ENCODE peak calls at places on chromosomes 6 and 20, in six cellular contexts. O is suprapubic skin, K is ovary, C is sigmoid colon, I is stomach, E is breast epithelium. D is an unnamed sample. For H3K4me1, the result is how much of the 10 kb centered on the place peaks cover.

GRCh38 chr6:63452117-63452516 is 120.2 kb upstream of the LOC128125822 start:
- DNase-seq in E (no peak), K (no peak), C (no peak), I (no peak), O (no peak), D (no peak)

GRCh38 chr6:109794201-109794926 is 103.3 kb downstream of the FIG4 start:
- DNase-seq in C (no peak), E (no peak), O (no peak), K (no peak), I (no peak), D (no peak)

GRCh38 chr20:20593447-20594170 is 118.8 kb downstream of the RALGAPA2 start:
- DNase-seq in O (no peak), K (peak), E (no peak), I (no peak), C (no peak), D (no peak)

GRCh38 chr6:96899019-96899418 is 1.3 kb upstream of the NDUFAF4 start:
- DNase-seq in C (no peak), K (no peak), O (no peak), E (no peak), I (no peak), D (no peak)

GRCh38 chr6:31586013-31586412 is at the start of gene LST1:
- DNase-seq in C (no peak), O (no peak), E (no peak), K (no peak), I (no peak), D (no peak)

GRCh38 chr20:6708010-6708409 is 59.5 kb upstream of the BMP2 start:
- DNase-seq in E (no peak), C (peak), O (no peak), I (peak), K (peak), D (peak)

GRCh38 chr6:140203611-140204553 is 829.4 kb upstream of the CITED2 start:
- DNase-seq in K (no peak), E (no peak), C (no peak), I (no peak), O (no peak), D (no peak)

GRCh38 chr6:112253505-112253841 is 894 bp downstream of the LAMA4 start:
- DNase-seq in E (no peak), O (no peak), K (no peak), I (no peak), C (no peak), D (no peak)

GRCh38 chr6:1781152-1781848 is 171.6 kb downstream of the FOXC1 start:
- DNase-seq in O (no peak), I (no peak), C (no peak), E (no peak), K (no peak), D (no peak)

GRCh38 chr6:169990095-169991030 is 238.9 kb downstream of the ERMARD start:
- DNase-seq in C (peak), K (no peak), O (peak), I (peak), E (no peak), D (peak)

GRCh38 chr20:51108638-51109363 is 85.9 kb upstream of the KCNG1 start:
- DNase-seq in K (no peak), I (no peak), C (no peak), O (no peak), E (no peak), D (no peak)

GRCh38 chr6:106206905-106207304 is 118.7 kb downstream of the ATG5 start:
- DNase-seq in C (no peak), O (no peak), I (no peak), E (no peak), K (no peak), D (no peak)

GRCh38 chr20:1909097-1909496 is 13.9 kb downstream of the SIRPA start:
- DNase-seq in E (no peak), K (no peak), C (no peak), I (no peak), O (no peak), D (no peak)

GRCh38 chr6:71473908-71474307 is 185.3 kb downstream of the OGFRL1 start:
- DNase-seq in C (peak), O (peak), K (no peak), I (no peak), E (no peak), D (no peak)

GRCh38 chr6:21554286-21554685 is 39.3 kb upstream of the SOX4 start:
- DNase-seq in K (no peak), E (no peak), I (no peak), O (no peak), C (no peak), D (no peak)

GRCh38 chr20:45042978-45043377 is 57.9 kb downstream of the KCNS1 start:
- DNase-seq in E (no peak), K (no peak), O (no peak), C (no peak), I (no peak), D (no peak)

GRCh38 chr6:90123796-90124195 is 172.8 kb downstream of the BACH2 start:
- DNase-seq in C (no peak), K (no peak), O (no peak), E (no peak), I (no peak), D (no peak)

GRCh38 chr6:33704215-33704817 is 7.2 kb downstream of the UQCC2 start:
- DNase-seq in C (no peak), O (no peak), I (no peak), K (no peak), E (no peak), D (no peak)

GRCh38 chr6:32941412-32941784 is 570 bp upstream of the HLA-DMB start:
- DNase-seq in O (no peak), C (no peak), E (no peak), I (no peak), K (no peak), D (peak)

GRCh38 chr20:4227085-4227821 is 211.9 kb upstream of the RNF24 start:
- DNase-seq in O (no peak), I (no peak), K (no peak), C (no peak), E (no peak), D (no peak)

GRCh38 chr20:44851545-44851944 is 34.0 kb upstream of the YWHAB start:
- DNase-seq in C (no peak), K (no peak), E (no peak), O (no peak), I (no peak), D (no peak)

GRCh38 chr6:163291622-163292021 is 122.9 kb upstream of the QKI start:
- DNase-seq in K (no peak), C (no peak), E (no peak), O (no peak), I (no peak), D (no peak)

GRCh38 chr6:21856096-21856825 is 262.7 kb downstream of the SOX4 start:
- DNase-seq in C (no peak), O (no peak), K (no peak), I (no peak), E (no peak), D (no peak)

GRCh38 chr20:37202267-37202943 is 23.1 kb upstream of the MROH8 start:
- DNase-seq in E (no peak), K (no peak), C (no peak), I (no peak), O (no peak), D (peak)

GRCh38 chr6:150328744-150329400 is 39.9 kb upstream of the IYD start:
- DNase-seq in I (no peak), C (no peak), O (no peak), K (no peak), E (no peak), D (no peak)

GRCh38 chr20:62044671-62045070 is 21.0 kb downstream of the TAF4 start:
- DNase-seq in I (no peak), C (no peak), E (no peak), K (peak), O (no peak), D (no peak)

GRCh38 chr6:3535716-3536435 is 79.0 kb upstream of the SLC22A23 start:
- DNase-seq in I (no peak), C (no peak), O (no peak), E (no peak), K (no peak), D (no peak)

GRCh38 chr20:5189917-5190316 is 63.1 kb downstream of the CDS2 start:
- DNase-seq in O (no peak), C (no peak), I (no peak), E (no peak), K (no peak), D (no peak)

GRCh38 chr6:89024456-89024855 is 56.1 kb upstream of the PNRC1 start:
- DNase-seq in I (no peak), K (no peak), E (no peak), C (no peak), O (no peak), D (no peak)

GRCh38 chr6:42193491-42193894 is 1.3 kb downstream of the GUCA1B start:
- DNase-seq in K (no peak), C (no peak), O (no peak), I (no peak), E (no peak), D (no peak)

GRCh38 chr6:117536317-117536716 is 53.8 kb downstream of the DCBLD1 start:
- DNase-seq in I (no peak), C (no peak), E (no peak), O (no peak), K (no peak), D (no peak)

GRCh38 chr6:19831358-19831757 is 5.8 kb upstream of the ID4 start:
- DNase-seq in K (no peak), C (no peak), I (no peak), O (no peak), E (no peak), D (no peak)

GRCh38 chr6:69729870-69730449 is 66.8 kb downstream of the LMBRD1 start:
- DNase-seq in C (no peak), I (no peak), K (no peak), O (no peak), E (no peak), D (no peak)

GRCh38 chr6:73107016-73107415 is 118.3 kb downstream of the KHDC1L start:
- DNase-seq in E (no peak), C (no peak), I (no peak), O (no peak), K (no peak), D (no peak)
- TF ChIP-seq CTCF in E (no peak), C (no peak), I (no peak), O (no peak), K (no peak), D (no peak)

GRCh38 chr20:11270566-11270965 is 596.8 kb upstream of the JAG1 start:
- DNase-seq in E (no peak), K (no peak), O (no peak), C (no peak), I (no peak), D (no peak)

GRCh38 chr20:11271319-11271718 is 597.5 kb upstream of the JAG1 start:
- DNase-seq in O (no peak), K (no peak), C (no peak), E (no peak), I (no peak), D (no peak)

GRCh38 chr20:11267762-11268335 is 594.0 kb upstream of the JAG1 start:
- DNase-seq in I (no peak), E (no peak), C (no peak), K (no peak), O (no peak), D (no peak)

GRCh38 chr20:11266571-11266970 is 592.8 kb upstream of the JAG1 start:
- DNase-seq in O (no peak), K (no peak), C (no peak), E (no peak), I (no peak), D (no peak)

DNA sequence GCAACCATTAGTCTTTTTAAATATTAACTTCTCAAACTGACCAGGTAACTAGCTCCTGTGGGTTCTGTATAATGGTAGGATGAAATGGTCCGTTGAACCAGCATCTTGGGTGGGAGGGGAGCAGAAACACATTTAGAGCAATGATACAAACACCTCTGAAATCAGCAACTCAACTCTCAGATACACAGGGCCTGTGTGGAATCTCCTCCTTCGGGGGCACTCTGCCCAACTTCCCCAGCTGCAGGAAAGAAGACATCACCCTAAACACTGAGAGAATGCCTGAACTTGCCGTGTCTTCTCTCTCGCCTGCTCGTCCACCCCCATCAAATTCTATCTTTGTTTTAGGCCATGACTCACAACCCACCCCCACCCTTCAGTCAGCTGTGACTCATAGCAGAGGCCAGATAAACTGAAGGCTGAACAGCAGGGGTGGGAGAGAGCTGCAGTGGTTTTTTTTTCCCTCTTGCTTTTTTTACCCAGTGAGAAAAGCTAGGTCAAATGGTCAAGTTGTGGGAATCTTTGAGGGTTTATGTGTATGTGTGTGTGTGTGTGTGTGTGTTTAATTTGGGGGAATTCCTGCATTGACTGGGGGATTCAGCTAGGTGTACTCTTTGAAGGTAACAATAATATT is 593.4 kb upstream of the JAG1 start:
- DNase-seq in I (no peak), E (no peak), K (peak), C (no peak), O (no peak), D (no peak)
- TF ChIP-seq POLR2A in I (no peak), E (no peak), K (no peak), C (no peak), O (no peak), D (no peak)

GRCh38 chr20:31809656-31810055 is 9.5 kb upstream of the MYLK2 start:
- DNase-seq in I (no peak), C (no peak), E (no peak), O (no peak), K (no peak), D (no peak)

GRCh38 chr20:31806564-31807355 is 12.4 kb upstream of the MYLK2 start:
- DNase-seq in I (no peak), C (no peak), K (no peak), O (no peak), E (no peak), D (no peak)

GRCh38 chr20:31801511-31801910 is 17.6 kb upstream of the MYLK2 start:
- DNase-seq in K (no peak), I (no peak), C (no peak), E (no peak), O (no peak), D (no peak)

GRCh38 chr20:31808481-31808880 is 10.7 kb upstream of the MYLK2 start:
- DNase-seq in I (no peak), C (no peak), E (no peak), K (no peak), O (no peak), D (no peak)

GRCh38 chr20:31803552-31804291 is 15.4 kb upstream of the MYLK2 start:
- DNase-seq in C (no peak), E (no peak), K (no peak), O (no peak), I (no peak), D (no peak)
- H3K4me1 ChIP-seq in C (under half), E (under half), K (under half), O (under half), I (under half), D (under half)

GRCh38 chr6:47592466-47592865 is 105.9 kb upstream of the ADGRF4 start:
- DNase-seq in E (no peak), I (no peak), C (no peak), K (no peak), O (no peak), D (no peak)

GRCh38 chr6:47581591-47581990 is 104.0 kb downstream of the CD2AP start:
- DNase-seq in C (no peak), E (no peak), I (no peak), O (no peak), K (no peak), D (no peak)

GRCh38 chr6:47587503-47587902 is 109.9 kb downstream of the CD2AP start:
- DNase-seq in K (no peak), I (no peak), C (no peak), E (no peak), O (no peak), D (no peak)
- TF ChIP-seq CTCF in K (no peak), I (no peak), C (no peak), E (no peak), O (no peak), D (no peak)

DNA sequence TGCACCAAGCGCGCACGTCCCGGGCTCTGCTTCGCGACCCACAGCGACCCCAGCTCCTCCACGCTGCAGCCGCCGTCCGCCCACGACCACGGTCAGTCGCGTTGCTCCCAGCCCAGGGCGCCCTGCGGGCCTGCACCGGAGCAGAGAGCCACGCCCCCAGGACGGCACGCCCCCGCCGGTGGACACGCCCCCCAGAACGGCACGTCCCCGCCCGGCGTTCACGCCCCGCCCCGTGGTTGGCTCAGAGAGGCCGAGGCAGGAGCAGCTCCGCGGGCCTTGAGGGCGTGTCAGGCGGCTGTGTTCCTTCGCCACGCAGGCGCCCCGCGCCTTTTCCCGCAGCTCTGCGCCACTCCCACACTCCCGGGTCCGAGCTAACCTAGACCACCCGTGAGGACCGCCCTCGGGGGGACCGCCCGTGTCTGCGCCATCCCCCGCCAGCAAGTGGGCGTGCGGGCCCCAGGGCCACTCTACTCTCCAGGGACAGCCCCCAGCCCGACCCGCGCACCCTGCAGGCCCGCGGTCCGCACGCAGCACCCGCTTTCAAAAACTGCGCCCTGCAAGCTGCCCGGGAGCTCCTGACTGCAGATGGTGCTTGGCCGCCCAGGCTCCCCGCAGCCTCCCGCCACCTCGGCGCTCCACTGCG is at the start of gene RNASET2:
- DNase-seq in E (peak), O (peak), K (peak), C (peak), I (peak), D (peak)
- TF ChIP-seq POLR2A in E (peak), O (no peak), K (peak), C (peak), I (no peak), D (peak)

GRCh38 chr6:15408008-15408407 is 162.1 kb downstream of the JARID2 start:
- DNase-seq in O (no peak), K (no peak), E (no peak), C (no peak), I (no peak), D (no peak)

GRCh38 chr6:15409301-15410125 is 163.6 kb downstream of the JARID2 start:
- DNase-seq in K (no peak), C (no peak), O (no peak), E (no peak), I (no peak), D (no peak)

GRCh38 chr6:15410752-15411151 is 164.9 kb downstream of the JARID2 start:
- DNase-seq in E (no peak), C (no peak), K (no peak), I (no peak), O (no peak), D (no peak)

GRCh38 chr6:15410126-15410391 is 164.2 kb downstream of the JARID2 start:
- DNase-seq in K (no peak), E (no peak), O (no peak), I (no peak), C (no peak), D (no peak)

GRCh38 chr6:15408758-15409157 is 162.9 kb downstream of the JARID2 start:
- DNase-seq in O (no peak), C (no peak), E (no peak), K (no peak), I (no peak), D (no peak)
- H3K4me1 ChIP-seq in O (under half), C (under half), E (under half), K (under half), I (half or more), D (under half)

D was measured in Peyer's patch.